ENCODE peak calls at places on chromosomes 11 and 22, in five cellular contexts. D is HepG2, C is SK-N-SH, W is K562, G is GM12878. J is an unnamed sample.

GRCh38 chr11:77821349-77821851 is 456 bp downstream of the AAMDC start:
- DNase-seq in C (peak), G (no peak), D (peak), W (peak), J (peak)

GRCh38 chr22:35883028-35883620 is 145.5 kb downstream of the RBFOX2 start:
- DNase-seq in G (no peak), W (no peak), D (no peak), C (no peak), J (no peak)

GRCh38 chr22:29048822-29049654 is 12.6 kb downstream of the C22orf31 start:
- DNase-seq in W (no peak), D (no peak), C (no peak), G (no peak), J (no peak)

GRCh38 chr22:35510481-35510934 is 30.1 kb upstream of the RASD2 start:
- DNase-seq in W (no peak), D (no peak), C (no peak), G (no peak), J (no peak)

GRCh38 chr11:22707119-22707899 is 40.9 kb downstream of the GAS2 start:
- DNase-seq in W (no peak), G (no peak), D (no peak), C (no peak), J (no peak)

GRCh38 chr11:70445605-70446004 is 47.3 kb downstream of the CTTN start:
- DNase-seq in C (no peak), G (no peak), D (no peak), W (no peak), J (no peak)

GRCh38 chr11:23976776-23977380 is 520.0 kb upstream of the LUZP2 start:
- DNase-seq in D (no peak), C (no peak), G (no peak), W (no peak), J (no peak)

GRCh38 chr11:133833101-133833898 is 12.0 kb downstream of the SPATA19 start:
- DNase-seq in G (no peak), D (no peak), C (peak), W (no peak), J (no peak)

GRCh38 chr11:128733440-128734115 is 39.7 kb downstream of the FLI1 start:
- DNase-seq in C (peak), D (no peak), G (no peak), W (no peak), J (no peak)

GRCh38 chr11:110374921-110375320 is 54.8 kb upstream of the FDX1 start:
- DNase-seq in C (no peak), D (no peak), W (no peak), G (no peak), J (no peak)

GRCh38 chr11:19766810-19767209 is 54.2 kb downstream of the NAV2 start:
- DNase-seq in W (no peak), D (no peak), G (no peak), C (no peak), J (no peak)

GRCh38 chr11:2399488-2400068 is 972 bp upstream of the TSSC4 start:
- DNase-seq in W (peak), G (no peak), C (no peak), D (no peak), J (peak)

GRCh38 chr11:70825893-70826540 is 426.4 kb downstream of the SHANK2 start:
- DNase-seq in C (peak), W (no peak), D (no peak), G (no peak), J (no peak)

GRCh38 chr11:116986521-116987105 is 111.6 kb downstream of the SIK3 start:
- DNase-seq in G (peak), C (no peak), W (no peak), D (peak), J (no peak)

GRCh38 chr22:37274380-37274862 is 7.9 kb upstream of the CYTH4 start:
- DNase-seq in W (no peak), D (no peak), C (no peak), G (no peak), J (no peak)

GRCh38 chr11:46537121-46537520 is 56.7 kb downstream of the AMBRA1 start:
- DNase-seq in C (no peak), D (no peak), G (no peak), W (no peak), J (no peak)

GRCh38 chr11:123838659-123839058 is 32.5 kb upstream of the OR6M1 start:
- DNase-seq in C (no peak), G (no peak), W (no peak), D (no peak), J (no peak)

GRCh38 chr22:49476176-49476575 is 351.5 kb downstream of the BRD1 start:
- DNase-seq in G (no peak), D (no peak), W (no peak), C (no peak), J (no peak)

GRCh38 chr11:86548278-86548917 is 124.0 kb downstream of the ME3 start:
- DNase-seq in D (no peak), C (no peak), W (no peak), G (no peak), J (no peak)

GRCh38 chr11:36109850-36110606 is 166.2 kb downstream of the LDLRAD3 start:
- DNase-seq in W (no peak), C (no peak), G (no peak), D (no peak), J (no peak)

GRCh38 chr11:121891134-121891533 is 224.9 kb downstream of the BLID start:
- DNase-seq in C (no peak), D (no peak), G (no peak), W (no peak), J (no peak)

GRCh38 chr11:121892863-121893262 is 223.2 kb downstream of the BLID start:
- DNase-seq in G (no peak), C (no peak), W (no peak), D (no peak), J (no peak)

GRCh38 chr11:121890377-121890776 is 225.6 kb downstream of the BLID start:
- DNase-seq in G (no peak), D (no peak), C (no peak), W (no peak), J (no peak)

GRCh38 chr11:121889931-121890330 is 226.1 kb downstream of the BLID start:
- DNase-seq in W (no peak), C (no peak), G (no peak), D (no peak), J (no peak)

GRCh38 chr11:121892131-121892681 is 223.8 kb downstream of the BLID start:
- DNase-seq in G (no peak), C (no peak), W (no peak), D (no peak), J (no peak)
- TF ChIP-seq FOXM1 in G (no peak), C (no peak), W (no peak), D (no peak), J (no peak)

GRCh38 chr22:46833228-46833627 is 70.8 kb downstream of the TBC1D22A start:
- DNase-seq in W (no peak), G (no peak), D (peak), C (no peak), J (peak)
- TF ChIP-seq FOXM1 in W (no peak), G (no peak), D (no peak), C (no peak), J (no peak)

GRCh38 chr11:119169272-119169719 is 771 bp downstream of the NLRX1 start:
- DNase-seq in C (no peak), W (no peak), G (no peak), D (peak), J (peak)
- TF ChIP-seq FOXM1 in C (no peak), W (no peak), G (no peak), D (no peak), J (no peak)

DNA sequence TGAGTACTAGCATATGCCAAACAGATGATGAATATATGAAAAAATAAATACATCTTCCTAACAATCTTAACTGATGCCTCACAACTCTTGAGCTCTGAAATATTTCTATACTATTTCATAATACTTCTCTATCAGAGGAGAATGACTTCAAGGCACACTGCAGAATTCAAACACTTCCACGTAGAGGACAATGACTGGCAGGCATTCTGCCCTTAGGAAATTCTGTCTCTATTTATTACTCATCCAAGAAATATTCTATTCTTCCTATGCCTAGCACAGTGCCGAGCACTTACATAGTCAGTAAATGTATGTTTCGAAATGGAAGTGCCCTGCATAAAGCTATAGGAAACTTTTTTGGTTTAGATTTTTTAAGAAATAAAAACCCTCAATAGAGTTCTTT is 809.1 kb downstream of the DLG2 start:
- DNase-seq in G (no peak), C (no peak), W (no peak), D (no peak), J (no peak)
- TF ChIP-seq FOXM1 in G (no peak), C (no peak), W (no peak), D (no peak), J (no peak)

DNA sequence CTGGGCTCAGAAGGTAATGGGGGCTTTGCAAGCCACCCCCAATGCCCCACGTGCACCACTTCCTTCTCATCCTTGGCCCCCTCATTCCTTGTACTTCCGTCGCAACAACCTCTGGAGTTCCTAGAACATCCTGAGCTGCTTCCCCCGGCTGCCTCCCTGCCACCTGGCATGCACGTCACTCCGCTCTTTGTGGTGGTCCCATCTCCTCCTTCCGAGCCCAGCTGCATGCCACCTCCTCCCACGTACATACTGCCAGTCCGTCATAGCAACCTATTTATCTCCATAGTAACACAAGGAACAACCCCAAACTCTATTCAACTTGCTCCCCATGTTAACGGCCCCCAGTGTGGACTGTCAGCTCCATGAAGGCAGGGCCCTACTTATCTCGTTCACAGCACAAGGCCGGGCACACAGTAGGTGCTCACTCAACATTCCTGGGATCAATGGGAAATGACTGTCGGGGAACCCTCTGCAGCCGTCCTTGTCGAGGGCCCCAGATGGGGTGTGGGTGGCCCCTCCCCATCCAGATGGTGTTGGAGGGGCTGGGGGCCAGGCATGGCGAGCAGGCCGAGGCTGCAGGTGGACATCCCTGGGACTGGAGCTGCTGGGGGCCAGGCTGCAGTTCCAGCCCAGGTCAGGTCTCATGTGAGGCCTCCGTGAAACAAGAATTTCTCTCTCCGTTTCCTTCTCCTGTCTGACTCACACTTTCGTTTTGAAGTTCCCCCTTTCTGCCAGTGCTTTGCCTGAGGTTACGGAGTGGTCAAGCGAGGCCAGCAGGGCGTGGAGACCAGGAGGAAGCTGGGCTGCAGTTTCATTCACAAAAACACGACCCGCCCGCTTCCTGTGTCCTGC is 4.2 kb downstream of the MYEOV start:
- DNase-seq in G (peak), C (no peak), D (peak), W (peak), J (no peak)
- TF ChIP-seq FOXM1 in G (peak), C (no peak), D (no peak), W (no peak), J (no peak)

J was measured in HEK293T.